ENCODE peak calls at places on chromosomes 7 and 10, in eight cellular contexts. G is adrenal gland, U is fibroblast of lung, V is bronchial epithelial cell, F is suprapubic skin, E is stomach, L is tibial artery, C is endodermal cell. J is an unnamed sample. For H3K27me3, the result is how much of the 10 kb centered on the place peaks cover.

GRCh38 chr7:94129443-94130140 is 125.4 kb upstream of the BET1 start:
- DNase-seq in G (no peak), U (peak), V (peak), F (no peak), E (no peak), L (no peak), C (no peak), J (no peak)

GRCh38 chr7:65438593-65438992 is 64.9 kb downstream of the ZNF92 start:
- DNase-seq in G (peak), U (peak), V (peak), F (no peak), E (no peak), L (no peak), C (no peak), J (no peak)

GRCh38 chr7:5143935-5144903 is 45.8 kb upstream of the WIPI2 start:
- DNase-seq in G (no peak), U (peak), V (no peak), F (peak), E (peak), L (no peak), C (no peak), J (peak)

GRCh38 chr10:110634527-110635209 is 9.5 kb upstream of the RBM20 start:
- DNase-seq in G (no peak), U (no peak), V (no peak), F (no peak), E (no peak), L (peak), C (no peak), J (no peak)

GRCh38 chr7:73623798-73624668 is at the start of gene MLXIPL:
- DNase-seq in G (peak), U (peak), V (peak), F (peak), E (peak), L (no peak), C (peak), J (peak)

GRCh38 chr7:74405899-74406512 is 47.7 kb upstream of the GTF2IRD1 start:
- DNase-seq in G (no peak), U (no peak), V (no peak), F (peak), E (no peak), L (no peak), C (peak), J (no peak)

GRCh38 chr10:73653701-73654100 is 2.1 kb downstream of the SYNPO2L start:
- DNase-seq in G (peak), U (no peak), V (no peak), F (no peak), E (no peak), L (no peak), C (peak), J (peak)

GRCh38 chr10:126041804-126042231 is 145.5 kb downstream of the FANK1 start:
- DNase-seq in G (peak), U (peak), V (peak), F (peak), E (peak), L (peak), C (peak), J (peak)

GRCh38 chr10:77104459-77104980 is 533.1 kb downstream of the KCNMA1 start:
- DNase-seq in G (peak), U (peak), V (peak), F (peak), E (no peak), L (peak), C (no peak), J (no peak)

GRCh38 chr7:25632616-25633015 is 404.3 kb upstream of the NPVF start:
- DNase-seq in G (no peak), U (no peak), V (no peak), F (no peak), E (no peak), L (no peak), C (no peak), J (no peak)

GRCh38 chr7:142535123-142535779 is 214.0 kb upstream of the PRSS1 start:
- DNase-seq in G (peak), U (peak), V (peak), F (no peak), E (peak), L (no peak), C (peak), J (peak)

GRCh38 chr7:74717889-74718288 is 55.9 kb upstream of the NCF1 start:
- DNase-seq in G (no peak), U (no peak), V (no peak), F (no peak), E (no peak), L (no peak), C (no peak), J (no peak)

GRCh38 chr10:5549462-5550249 is 24.9 kb downstream of the CALML3 start:
- DNase-seq in G (no peak), U (no peak), V (no peak), F (peak), E (no peak), L (peak), C (no peak), J (no peak)

GRCh38 chr7:134605978-134606923 is 40.4 kb upstream of the BPGM start:
- DNase-seq in G (peak), U (peak), V (peak), F (peak), E (peak), L (no peak), C (peak), J (peak)

GRCh38 chr7:137399827-137400823 is 56.6 kb upstream of the PTN start:
- DNase-seq in G (no peak), U (peak), V (peak), F (no peak), E (no peak), L (no peak), C (peak), J (no peak)

GRCh38 chr10:33353853-33354252 is 19.4 kb upstream of the NRP1 start:
- DNase-seq in G (no peak), U (peak), V (peak), F (no peak), E (no peak), L (no peak), C (no peak), J (no peak)

GRCh38 chr7:158726277-158726807 is 21.7 kb upstream of the NCAPG2 start:
- DNase-seq in G (no peak), U (no peak), V (no peak), F (no peak), E (no peak), L (no peak), C (no peak), J (no peak)

GRCh38 chr10:31677198-31678138 is 251.2 kb downstream of the ARHGAP12 start:
- DNase-seq in G (no peak), U (peak), V (no peak), F (no peak), E (no peak), L (no peak), C (peak), J (peak)

GRCh38 chr7:83681200-83681599 is 32.3 kb upstream of the SEMA3E start:
- DNase-seq in G (no peak), U (no peak), V (no peak), F (no peak), E (no peak), L (no peak), C (no peak), J (no peak)

GRCh38 chr7:9013940-9014339 is 580.5 kb downstream of the NXPH1 start:
- DNase-seq in G (no peak), U (no peak), V (no peak), F (no peak), E (no peak), L (no peak), C (peak), J (peak)

GRCh38 chr10:25226775-25227682 is 52.2 kb downstream of the GPR158 start:
- DNase-seq in G (peak), U (peak), V (peak), F (no peak), E (peak), L (no peak), C (peak), J (peak)

GRCh38 chr7:158613481-158613880 is 25.9 kb upstream of the PTPRN2 start:
- DNase-seq in G (no peak), U (peak), V (no peak), F (no peak), E (no peak), L (no peak), C (no peak), J (no peak)

GRCh38 chr7:82235710-82236109 is 207.9 kb downstream of the CACNA2D1 start:
- DNase-seq in G (no peak), U (peak), V (peak), F (no peak), E (no peak), L (no peak), C (no peak), J (no peak)

GRCh38 chr10:28215930-28216329 is 86.9 kb downstream of the MPP7 start:
- DNase-seq in G (no peak), U (no peak), V (no peak), F (no peak), E (no peak), L (no peak), C (no peak), J (no peak)

GRCh38 chr10:123606006-123606405 is 60.1 kb upstream of the GPR26 start:
- DNase-seq in G (no peak), U (no peak), V (no peak), F (no peak), E (no peak), L (no peak), C (no peak), J (no peak)

GRCh38 chr7:27108390-27109127 is 6.1 kb upstream of the HOXA2 start:
- DNase-seq in G (peak), U (peak), V (no peak), F (peak), E (no peak), L (no peak), C (peak), J (peak)

GRCh38 chr7:83528925-83529423 is 120.0 kb downstream of the SEMA3E start:
- DNase-seq in G (no peak), U (peak), V (no peak), F (no peak), E (no peak), L (no peak), C (no peak), J (no peak)

GRCh38 chr10:98030093-98030821 is at the start of gene CRTAC1:
- DNase-seq in G (peak), U (peak), V (no peak), F (no peak), E (peak), L (peak), C (peak), J (peak)

GRCh38 chr10:110350812-110351211 is 46.1 kb upstream of the SMNDC1 start:
- DNase-seq in G (no peak), U (peak), V (no peak), F (no peak), E (no peak), L (no peak), C (no peak), J (no peak)

GRCh38 chr10:119542990-119543813 is 683 bp upstream of the RGS10 start:
- DNase-seq in G (peak), U (peak), V (no peak), F (peak), E (peak), L (peak), C (no peak), J (peak)

GRCh38 chr7:40815022-40815421 is 680.2 kb downstream of the SUGCT start:
- DNase-seq in G (no peak), U (no peak), V (no peak), F (no peak), E (no peak), L (no peak), C (no peak), J (no peak)

GRCh38 chr7:372546-372938 is 82.6 kb downstream of the FOXL3 start:
- DNase-seq in G (no peak), U (no peak), V (no peak), F (peak), E (no peak), L (no peak), C (no peak), J (peak)

GRCh38 chr10:121516483-121516882 is 81.8 kb downstream of the FGFR2 start:
- DNase-seq in G (no peak), U (no peak), V (no peak), F (no peak), E (no peak), L (no peak), C (no peak), J (no peak)

GRCh38 chr10:6011558-6011957 is 34.2 kb upstream of the IL15RA start:
- DNase-seq in G (no peak), U (no peak), V (no peak), F (no peak), E (no peak), L (no peak), C (no peak), J (no peak)

GRCh38 chr10:87546221-87546620 is 41.5 kb downstream of the MINPP1 start:
- DNase-seq in G (peak), U (no peak), V (no peak), F (no peak), E (no peak), L (no peak), C (no peak), J (no peak)

GRCh38 chr10:131174651-131175540 is 136.6 kb downstream of the TCERG1L start:
- DNase-seq in G (no peak), U (no peak), V (no peak), F (no peak), E (peak), L (peak), C (peak), J (peak)

GRCh38 chr10:108911814-108912541 is 1011.3 kb downstream of the XPNPEP1 start:
- DNase-seq in G (peak), U (peak), V (peak), F (peak), E (peak), L (peak), C (peak), J (peak)
- H3K4me3 ChIP-seq in G (no peak), U (peak), V (peak), F (peak), E (peak), L (no peak), C (peak), J (peak)

GRCh38 chr7:15684036-15684815 is 2.3 kb downstream of the MEOX2 start:
- DNase-seq in G (no peak), U (no peak), V (no peak), F (no peak), E (no peak), L (no peak), C (no peak), J (no peak)
- H3K27me3 ChIP-seq in G (under half), U (under half), V (under half), F (under half), E (half or more), L (under half), C (half or more), J (half or more)

DNA sequence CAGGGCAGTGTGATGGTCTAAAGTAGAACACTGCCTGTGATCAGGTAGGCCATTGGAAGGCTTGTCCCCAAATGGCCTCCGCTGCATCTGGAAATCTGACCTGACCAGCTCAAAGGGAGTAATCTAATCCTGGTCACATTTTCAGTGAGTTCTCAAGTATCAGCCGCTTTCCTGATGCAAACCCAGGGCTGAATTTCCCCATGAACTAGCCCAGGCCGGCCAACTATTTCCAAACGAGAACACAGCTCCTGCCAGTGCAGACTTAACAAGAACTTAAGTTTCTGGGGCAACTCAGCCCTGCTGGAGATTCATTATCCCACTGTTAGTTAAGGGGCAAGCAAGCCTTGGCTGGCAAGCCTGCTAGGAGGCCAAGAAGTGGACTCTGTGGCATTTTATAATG is 59.6 kb upstream of the FAM180A start:
- DNase-seq in G (no peak), U (no peak), V (no peak), F (no peak), E (no peak), L (no peak), C (no peak), J (no peak)
- H3K4me3 ChIP-seq in G (no peak), U (no peak), V (no peak), F (no peak), E (no peak), L (no peak), C (no peak), J (no peak)

GRCh38 chr7:132574281-132574680 is 2.0 kb downstream of the PLXNA4 start:
- DNase-seq in G (no peak), U (no peak), V (no peak), F (no peak), E (no peak), L (no peak), C (no peak), J (peak)
- H3K27me3 ChIP-seq in G (under half), U (under half), V (under half), F (half or more), E (half or more), L (under half), C (half or more), J (half or more)

GRCh38 chr7:135665072-135665471 is 2.8 kb downstream of the STMP1 start:
- DNase-seq in G (no peak), U (no peak), V (no peak), F (no peak), E (no peak), L (no peak), C (no peak), J (no peak)
- H3K4me3 ChIP-seq in G (no peak), U (no peak), V (no peak), F (no peak), E (no peak), L (no peak), C (no peak), J (no peak)

GRCh38 chr7:127513311-127513710 is 72.1 kb downstream of the GCC1 start:
- DNase-seq in G (no peak), U (no peak), V (no peak), F (no peak), E (no peak), L (no peak), C (no peak), J (no peak)
- H3K27me3 ChIP-seq in G (under half), U (under half), V (under half), F (under half), E (under half), L (under half), C (under half), J (under half)

DNA sequence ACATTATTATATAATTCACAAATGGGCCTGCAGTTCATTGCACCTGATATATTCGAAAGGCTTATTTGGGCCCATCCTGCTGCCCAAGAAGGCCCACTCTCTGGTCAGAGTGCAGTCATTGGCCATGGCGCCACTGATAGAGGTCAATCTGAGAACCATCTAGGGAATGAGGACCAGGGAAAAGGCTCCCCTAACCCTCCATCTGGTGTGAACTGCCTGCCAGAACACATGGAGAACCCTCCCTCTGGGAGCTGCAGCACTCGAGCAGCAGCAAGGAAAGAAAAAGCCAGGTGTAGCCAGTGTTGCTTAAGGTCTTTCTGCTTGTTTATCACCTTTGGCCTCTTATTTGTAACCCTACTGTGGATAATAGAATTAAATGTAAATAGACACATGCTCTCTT is 136.6 kb downstream of the REEP3 start:
- DNase-seq in G (no peak), U (no peak), V (no peak), F (no peak), E (no peak), L (no peak), C (no peak), J (no peak)
- H3K4me3 ChIP-seq in G (no peak), U (no peak), V (no peak), F (no peak), E (no peak), L (no peak), C (no peak), J (no peak)